ENCODE peak calls at places on chromosomes 5 and 9, in six cellular contexts. One of them, this sample, is unnamed.
A peak's percentile ranks its signal among the peaks of the same experiment; 100 is the strongest.

GRCh38 chr9:109568568-109569210 is 70.6 kb upstream of the PTPN3 start:
- DNase-seq in stomach: no peak
- DNase-seq in HAP-1: no peak
- DNase-seq in HCT116: no peak
- DNase-seq in heart right ventricle: peak; percentile 54
- DNase-seq in right lobe of liver: no peak
- DNase-seq in this sample: no peak

GRCh38 chr9:21383627-21384026 is 1.6 kb downstream of the IFNA2 start:
- DNase-seq in HCT116: no peak
- DNase-seq in HAP-1: no peak
- DNase-seq in right lobe of liver: no peak
- DNase-seq in heart right ventricle: no peak
- DNase-seq in stomach: no peak
- DNase-seq in this sample: no peak

GRCh38 chr9:130680836-130681768 is 12.5 kb upstream of the EXOSC2 start:
- DNase-seq in stomach: peak; percentile 85
- DNase-seq in HCT116: peak; percentile 81
- DNase-seq in right lobe of liver: peak; percentile 91
- DNase-seq in HAP-1: peak; percentile 86
- DNase-seq in heart right ventricle: peak; percentile 82
- DNase-seq in this sample: peak; percentile 88

GRCh38 chr9:132883349-132884294 is 4.9 kb downstream of the SPACA9 start:
- DNase-seq in HAP-1: no peak
- DNase-seq in stomach: no peak
- DNase-seq in heart right ventricle: no peak
- DNase-seq in right lobe of liver: no peak
- DNase-seq in HCT116: no peak
- DNase-seq in this sample: no peak

GRCh38 chr9:115740986-115741385 is 412.6 kb upstream of the PAPPA start:
- DNase-seq in heart right ventricle: no peak
- DNase-seq in right lobe of liver: no peak
- DNase-seq in HCT116: no peak
- DNase-seq in HAP-1: no peak
- DNase-seq in stomach: no peak
- DNase-seq in this sample: no peak

GRCh38 chr9:128705051-128705965 is 3.0 kb downstream of the PKN3 start:
- DNase-seq in right lobe of liver: peak; percentile 45
- DNase-seq in heart right ventricle: no peak
- DNase-seq in stomach: no peak
- DNase-seq in HAP-1: no peak
- DNase-seq in HCT116: no peak
- DNase-seq in this sample: peak; percentile 35

GRCh38 chr5:68252678-68253520 is 37.3 kb downstream of the PIK3R1 start:
- DNase-seq in HCT116: peak; percentile 46
- DNase-seq in right lobe of liver: no peak
- DNase-seq in stomach: peak; percentile 53
- DNase-seq in HAP-1: peak; percentile 75
- DNase-seq in heart right ventricle: no peak
- DNase-seq in this sample: no peak

GRCh38 chr9:129287595-129288305 is 109.7 kb upstream of the IER5L start:
- DNase-seq in stomach: no peak
- DNase-seq in right lobe of liver: peak; percentile 35
- DNase-seq in HCT116: no peak
- DNase-seq in heart right ventricle: no peak
- DNase-seq in HAP-1: peak; percentile 7
- DNase-seq in this sample: peak; percentile 34

GRCh38 chr5:169063269-169063919 is 237.5 kb downstream of the SLIT3 start:
- DNase-seq in stomach: no peak
- DNase-seq in HCT116: no peak
- DNase-seq in heart right ventricle: no peak
- DNase-seq in HAP-1: peak; percentile 37
- DNase-seq in right lobe of liver: no peak
- DNase-seq in this sample: no peak

GRCh38 chr9:97808972-97809371 is 44.1 kb upstream of the FOXE1 start:
- DNase-seq in stomach: no peak
- DNase-seq in HAP-1: no peak
- DNase-seq in right lobe of liver: no peak
- DNase-seq in HCT116: no peak
- DNase-seq in heart right ventricle: no peak
- DNase-seq in this sample: no peak

GRCh38 chr9:129175825-129176633 is 2.0 kb downstream of the IER5L start:
- DNase-seq in right lobe of liver: peak; percentile 92
- DNase-seq in HCT116: peak; percentile 89
- DNase-seq in heart right ventricle: peak; percentile 81
- DNase-seq in stomach: peak; percentile 90
- DNase-seq in HAP-1: peak; percentile 84
- DNase-seq in this sample: peak; percentile 90

GRCh38 chr5:36692791-36693763 is 86.7 kb downstream of the SLC1A3 start:
- DNase-seq in HCT116: peak; percentile 51
- DNase-seq in stomach: peak; percentile 72
- DNase-seq in heart right ventricle: peak; percentile 79
- DNase-seq in right lobe of liver: peak; percentile 77
- DNase-seq in HAP-1: peak; percentile 86
- DNase-seq in this sample: peak; percentile 86

GRCh38 chr5:3490962-3491477 is 104.6 kb upstream of the IRX1 start:
- DNase-seq in HCT116: no peak
- DNase-seq in heart right ventricle: no peak
- DNase-seq in HAP-1: no peak
- DNase-seq in right lobe of liver: no peak
- DNase-seq in stomach: no peak
- DNase-seq in this sample: no peak

GRCh38 chr5:122895141-122895540 is 49.7 kb downstream of the SNX24 start:
- DNase-seq in HCT116: no peak
- DNase-seq in heart right ventricle: no peak
- DNase-seq in stomach: no peak
- DNase-seq in HAP-1: no peak
- DNase-seq in right lobe of liver: no peak
- DNase-seq in this sample: no peak

GRCh38 chr9:34559616-34560546 is 29.6 kb downstream of the CNTFR start:
- DNase-seq in heart right ventricle: peak; percentile 61
- DNase-seq in HAP-1: no peak
- DNase-seq in HCT116: no peak
- DNase-seq in stomach: peak; percentile 59
- DNase-seq in right lobe of liver: no peak
- DNase-seq in this sample: no peak

GRCh38 chr5:153792305-153792704 is 246.4 kb downstream of the FAM114A2 start:
- DNase-seq in HAP-1: no peak
- DNase-seq in HCT116: no peak
- DNase-seq in heart right ventricle: no peak
- DNase-seq in stomach: no peak
- DNase-seq in right lobe of liver: no peak
- DNase-seq in this sample: no peak

GRCh38 chr5:153794327-153794726 is 244.4 kb downstream of the FAM114A2 start:
- DNase-seq in HAP-1: no peak
- DNase-seq in heart right ventricle: no peak
- DNase-seq in HCT116: no peak
- DNase-seq in stomach: no peak
- DNase-seq in right lobe of liver: no peak
- DNase-seq in this sample: no peak

GRCh38 chr5:153796527-153796926 is 242.2 kb downstream of the FAM114A2 start:
- DNase-seq in right lobe of liver: no peak
- DNase-seq in heart right ventricle: no peak
- DNase-seq in HAP-1: no peak
- DNase-seq in HCT116: no peak
- DNase-seq in stomach: no peak
- DNase-seq in this sample: no peak

DNA sequence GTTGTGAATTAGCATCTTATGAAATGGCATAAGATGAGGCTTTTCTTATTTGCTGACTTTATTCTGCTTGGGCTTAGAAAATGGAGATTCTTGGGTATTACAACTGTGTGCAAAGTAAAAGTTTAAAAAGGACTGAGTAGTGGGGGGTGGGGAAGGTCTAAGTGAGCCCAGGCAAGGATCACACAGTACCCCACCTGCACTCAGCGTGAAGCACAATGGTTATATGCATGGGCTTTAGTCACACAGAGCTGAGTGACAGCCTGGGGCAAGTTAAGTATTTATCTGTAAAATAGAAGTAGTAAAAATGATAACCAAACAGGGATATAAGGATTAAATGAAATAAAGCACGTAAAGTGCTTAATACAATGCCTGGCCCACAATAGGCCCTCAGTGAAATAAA is 247.4 kb downstream of the FAM114A2 start:
- DNase-seq in stomach: no peak
- DNase-seq in heart right ventricle: no peak
- DNase-seq in HCT116: no peak
- DNase-seq in right lobe of liver: no peak
- DNase-seq in HAP-1: no peak
- DNase-seq in this sample: no peak
- H3K27me3 ChIP-seq in stomach: no peaks in the 10 kb centered on the region
- H3K27me3 ChIP-seq in heart right ventricle: no peaks in the 10 kb centered on the region
- H3K27me3 ChIP-seq in HCT116: peaks cover 18% of the 10 kb centered on the region
- H3K27me3 ChIP-seq in right lobe of liver: no peaks in the 10 kb centered on the region
- H3K27me3 ChIP-seq in HAP-1: no peaks in the 10 kb centered on the region
- H3K27me3 ChIP-seq in this sample: no peaks in the 10 kb centered on the region

GRCh38 chr5:180303226-180304015 is 11.5 kb upstream of the MAPK9 start:
- DNase-seq in heart right ventricle: no peak
- DNase-seq in stomach: no peak
- DNase-seq in right lobe of liver: no peak
- DNase-seq in HAP-1: no peak
- DNase-seq in HCT116: no peak
- DNase-seq in this sample: no peak

GRCh38 chr5:180304431-180305375 is 12.8 kb upstream of the MAPK9 start:
- DNase-seq in stomach: no peak
- DNase-seq in heart right ventricle: no peak
- DNase-seq in HCT116: no peak
- DNase-seq in HAP-1: no peak
- DNase-seq in right lobe of liver: no peak
- DNase-seq in this sample: no peak

GRCh38 chr5:180304016-180304292 is 12.1 kb upstream of the MAPK9 start:
- DNase-seq in HAP-1: no peak
- DNase-seq in heart right ventricle: no peak
- DNase-seq in stomach: no peak
- DNase-seq in right lobe of liver: no peak
- DNase-seq in HCT116: no peak
- DNase-seq in this sample: no peak

GRCh38 chr5:180301253-180301652 is 9.4 kb upstream of the MAPK9 start:
- DNase-seq in HCT116: no peak
- DNase-seq in right lobe of liver: no peak
- DNase-seq in heart right ventricle: no peak
- DNase-seq in HAP-1: no peak
- DNase-seq in stomach: no peak
- DNase-seq in this sample: no peak

DNA sequence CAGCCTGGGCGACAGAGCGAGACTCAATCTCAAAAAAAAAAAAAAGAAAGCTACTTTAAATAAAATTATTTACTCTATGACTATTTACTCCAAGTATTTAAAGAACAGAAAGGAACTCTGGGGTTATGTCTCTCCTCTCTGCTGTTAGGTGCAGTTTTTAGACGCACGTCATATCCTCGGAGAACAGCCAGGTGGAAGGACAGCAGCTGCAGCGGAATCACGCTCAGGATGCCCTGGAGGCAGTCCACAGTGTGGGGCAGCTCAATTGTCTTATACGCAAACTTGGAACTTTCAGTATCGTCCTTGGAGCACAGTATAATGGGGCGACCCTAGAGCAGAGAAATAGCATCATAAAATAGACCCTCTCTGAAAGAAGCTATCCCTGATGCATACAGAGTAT is 10.4 kb upstream of the MAPK9 start:
- DNase-seq in HCT116: no peak
- DNase-seq in heart right ventricle: no peak
- DNase-seq in right lobe of liver: no peak
- DNase-seq in stomach: no peak
- DNase-seq in HAP-1: no peak
- DNase-seq in this sample: no peak
- H3K36me3 ChIP-seq in HCT116: no peaks in the 10 kb centered on the region
- H3K36me3 ChIP-seq in heart right ventricle: no peaks in the 10 kb centered on the region
- H3K36me3 ChIP-seq in right lobe of liver: no peaks in the 10 kb centered on the region
- H3K36me3 ChIP-seq in stomach: peaks cover 2% of the 10 kb centered on the region
- H3K36me3 ChIP-seq in HAP-1: peaks cover 4% of the 10 kb centered on the region
- H3K36me3 ChIP-seq in this sample: peaks cover 11% of the 10 kb centered on the region

GRCh38 chr9:690517-691111 is 150.9 kb upstream of the DMRT1 start:
- DNase-seq in heart right ventricle: no peak
- DNase-seq in HAP-1: no peak
- DNase-seq in right lobe of liver: no peak
- DNase-seq in stomach: no peak
- DNase-seq in HCT116: no peak
- DNase-seq in this sample: no peak

GRCh38 chr9:694499-695154 is 146.9 kb upstream of the DMRT1 start:
- DNase-seq in HAP-1: no peak
- DNase-seq in HCT116: no peak
- DNase-seq in heart right ventricle: peak; percentile 22
- DNase-seq in right lobe of liver: no peak
- DNase-seq in stomach: no peak
- DNase-seq in this sample: no peak

GRCh38 chr9:692636-693459 is 148.6 kb upstream of the DMRT1 start:
- DNase-seq in stomach: no peak
- DNase-seq in right lobe of liver: no peak
- DNase-seq in heart right ventricle: no peak
- DNase-seq in HAP-1: no peak
- DNase-seq in HCT116: no peak
- DNase-seq in this sample: no peak

GRCh38 chr9:693460-694390 is 147.8 kb upstream of the DMRT1 start:
- DNase-seq in HAP-1: no peak
- DNase-seq in stomach: no peak
- DNase-seq in heart right ventricle: no peak
- DNase-seq in right lobe of liver: no peak
- DNase-seq in HCT116: no peak
- DNase-seq in this sample: no peak

DNA sequence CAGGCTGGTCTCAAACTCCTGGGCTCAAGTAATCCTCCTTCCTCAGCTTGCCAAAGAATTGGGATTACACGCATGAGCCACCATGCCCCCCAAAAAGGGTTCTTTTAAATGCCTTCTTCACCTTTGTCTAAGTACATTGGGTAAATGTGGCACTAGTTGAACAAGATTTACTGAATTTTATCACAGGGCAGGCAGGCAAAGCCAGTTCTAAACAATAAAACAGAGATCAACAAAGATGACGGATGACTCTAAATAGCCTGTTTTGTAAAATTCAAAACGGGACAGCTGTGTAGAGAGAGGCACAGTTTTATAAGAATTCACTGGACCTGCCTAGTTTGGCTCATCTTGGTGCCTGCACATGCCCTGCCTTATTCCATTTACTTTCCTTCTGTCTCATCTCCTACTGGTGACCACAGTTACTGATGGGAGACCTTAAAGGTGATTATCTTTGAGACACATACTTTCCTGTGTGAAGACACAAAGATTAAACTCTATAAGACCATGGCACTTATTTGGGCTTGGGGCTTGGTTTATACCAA is 149.6 kb upstream of the DMRT1 start:
- DNase-seq in stomach: no peak
- DNase-seq in right lobe of liver: no peak
- DNase-seq in HCT116: no peak
- DNase-seq in heart right ventricle: no peak
- DNase-seq in HAP-1: no peak
- DNase-seq in this sample: no peak
- H3K27me3 ChIP-seq in stomach: no peaks in the 10 kb centered on the region
- H3K27me3 ChIP-seq in right lobe of liver: no peaks in the 10 kb centered on the region
- H3K27me3 ChIP-seq in HCT116: no peaks in the 10 kb centered on the region
- H3K27me3 ChIP-seq in heart right ventricle: no peaks in the 10 kb centered on the region
- H3K27me3 ChIP-seq in HAP-1: no peaks in the 10 kb centered on the region
- H3K27me3 ChIP-seq in this sample: no peaks in the 10 kb centered on the region

DNA sequence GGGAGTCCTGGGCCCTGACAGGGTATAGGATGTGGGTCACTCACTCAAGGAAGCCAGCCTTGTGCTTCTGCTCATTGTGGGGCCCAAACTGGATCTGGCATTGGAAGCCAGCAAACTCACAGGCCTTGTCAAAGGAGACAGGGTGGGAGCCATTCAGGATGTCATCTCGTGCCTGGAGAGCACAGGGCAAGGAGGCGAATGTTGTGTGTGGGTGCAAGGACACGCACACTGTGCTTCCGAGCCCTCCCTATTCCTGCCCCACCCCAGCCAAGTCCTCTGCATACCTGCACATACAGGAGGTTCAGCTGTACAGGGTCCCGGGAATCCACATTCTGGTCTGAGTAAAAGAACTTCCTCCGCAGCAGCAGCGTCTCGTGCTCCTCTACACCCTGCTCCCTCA is 8.1 kb downstream of the TLN1 start:
- DNase-seq in HAP-1: no peak
- DNase-seq in stomach: no peak
- DNase-seq in heart right ventricle: no peak
- DNase-seq in right lobe of liver: no peak
- DNase-seq in HCT116: no peak
- DNase-seq in this sample: no peak
- H3K36me3 ChIP-seq in HAP-1: peaks cover 73% of the 10 kb centered on the region
- H3K36me3 ChIP-seq in stomach: peaks cover 68% of the 10 kb centered on the region
- H3K36me3 ChIP-seq in heart right ventricle: peaks cover 10% of the 10 kb centered on the region
- H3K36me3 ChIP-seq in right lobe of liver: peaks cover 49% of the 10 kb centered on the region
- H3K36me3 ChIP-seq in HCT116: peaks cover 59% of the 10 kb centered on the region
- H3K36me3 ChIP-seq in this sample: peaks cover 79% of the 10 kb centered on the region